ENCODE peak calls at places on chromosomes 4 and X, in five cellular contexts. N is spleen, K is endodermal cell, Y is thyroid gland, A is tibial artery. H is an unnamed sample. For H3K4me1, the result is how much of the 10 kb centered on the place peaks cover.

GRCh38 chr4:187478292-187479205 is 517.0 kb upstream of the ZFP42 start:
- DNase-seq in K (no peak), A (no peak), Y (no peak), N (no peak), H (no peak)

GRCh38 chrX:110001702-110002299 is 1.1 kb upstream of the TMEM164 start:
- DNase-seq in Y (no peak), N (no peak), K (no peak), A (no peak), H (no peak)

GRCh38 chr4:10529256-10529890 is 72.1 kb upstream of the ZNF518B start:
- DNase-seq in Y (no peak), A (no peak), N (no peak), K (no peak), H (no peak)

GRCh38 chr4:180059216-180059881 is 2183.9 kb upstream of the TENM3 start:
- DNase-seq in N (peak), Y (peak), K (peak), A (no peak), H (peak)

GRCh38 chrX:119502727-119503483 is 34.7 kb downstream of the SLC25A5 start:
- DNase-seq in N (no peak), A (peak), Y (peak), K (no peak), H (no peak)

GRCh38 chr4:91089194-91089593 is 962.0 kb downstream of the CCSER1 start:
- DNase-seq in K (no peak), N (no peak), A (no peak), Y (no peak), H (no peak)

GRCh38 chr4:94744830-94745229 is 12.9 kb upstream of the BMPR1B start:
- DNase-seq in N (no peak), K (no peak), A (no peak), Y (no peak), H (no peak)

GRCh38 chr4:69546121-69546520 is 50.4 kb upstream of the UGT2B4 start:
- DNase-seq in K (no peak), N (no peak), A (no peak), Y (no peak), H (no peak)

GRCh38 chrX:12843061-12843667 is 23.7 kb upstream of the TLR7 start:
- DNase-seq in K (no peak), N (no peak), Y (no peak), A (no peak), H (no peak)

GRCh38 chr4:83716874-83717273 is 181.0 kb downstream of the GPAT3 start:
- DNase-seq in A (no peak), N (no peak), Y (no peak), K (no peak), H (no peak)

GRCh38 chr4:15396157-15396800 is 31.6 kb upstream of the C1QTNF7 start:
- DNase-seq in N (no peak), Y (peak), K (peak), A (no peak), H (peak)

GRCh38 chrX:56788229-56788628 is 59.2 kb downstream of the NBDY start:
- DNase-seq in A (no peak), K (no peak), Y (no peak), N (peak), H (no peak)

GRCh38 chr4:25563071-25563564 is 92.5 kb upstream of the SLC34A2 start:
- DNase-seq in N (no peak), Y (no peak), A (no peak), K (peak), H (no peak)

GRCh38 chrX:34716322-34716721 is 59.2 kb upstream of the TMEM47 start:
- DNase-seq in K (no peak), A (no peak), N (no peak), Y (no peak), H (no peak)

GRCh38 chr4:109433281-109434006 is at the start of gene SEC24B:
- DNase-seq in K (peak), N (peak), A (peak), Y (peak), H (peak)

GRCh38 chr4:36385951-36386561 is 104.6 kb downstream of the DTHD1 start:
- DNase-seq in Y (no peak), N (no peak), K (no peak), A (no peak), H (peak)

GRCh38 chr4:24195976-24196736 is 306.3 kb upstream of the PPARGC1A start:
- DNase-seq in K (peak), N (no peak), Y (no peak), A (no peak), H (no peak)

GRCh38 chr4:142040043-142040442 is 403.7 kb downstream of the IL15 start:
- DNase-seq in Y (no peak), N (no peak), A (no peak), K (peak), H (no peak)

GRCh38 chrX:150688911-150689451 is 4.2 kb upstream of the MTMR1 start:
- DNase-seq in A (no peak), K (peak), Y (no peak), N (no peak), H (peak)

GRCh38 chrX:12890467-12890866 is 16.0 kb upstream of the TLR8 start:
- DNase-seq in Y (no peak), A (no peak), K (no peak), N (no peak), H (peak)

GRCh38 chr4:107988763-107989035 is 990 bp upstream of the HADH start:
- DNase-seq in N (no peak), Y (no peak), K (no peak), A (no peak), H (no peak)

GRCh38 chr4:186192068-186192751 is 843 bp downstream of the CYP4V2 start:
- DNase-seq in K (peak), A (peak), Y (peak), N (no peak), H (peak)

GRCh38 chrX:97685753-97686152 is 802.0 kb downstream of the RPA4 start:
- DNase-seq in N (no peak), Y (peak), K (no peak), A (no peak), H (peak)

GRCh38 chr4:168528131-168528949 is 31.5 kb downstream of the PALLD start:
- DNase-seq in A (no peak), K (no peak), N (no peak), Y (no peak), H (no peak)

GRCh38 chr4:46388860-46389259 is 1.1 kb downstream of the GABRA2 start:
- DNase-seq in K (no peak), N (no peak), A (no peak), Y (no peak), H (no peak)

GRCh38 chr4:46390353-46391058 is 578 bp upstream of the GABRA2 start:
- DNase-seq in K (peak), N (no peak), A (no peak), Y (no peak), H (no peak)

GRCh38 chr4:46386570-46386969 is 3.4 kb downstream of the GABRA2 start:
- DNase-seq in A (no peak), K (peak), N (no peak), Y (no peak), H (no peak)

GRCh38 chr4:46387956-46388355 is 2.0 kb downstream of the GABRA2 start:
- DNase-seq in Y (no peak), N (no peak), K (no peak), A (no peak), H (no peak)

DNA sequence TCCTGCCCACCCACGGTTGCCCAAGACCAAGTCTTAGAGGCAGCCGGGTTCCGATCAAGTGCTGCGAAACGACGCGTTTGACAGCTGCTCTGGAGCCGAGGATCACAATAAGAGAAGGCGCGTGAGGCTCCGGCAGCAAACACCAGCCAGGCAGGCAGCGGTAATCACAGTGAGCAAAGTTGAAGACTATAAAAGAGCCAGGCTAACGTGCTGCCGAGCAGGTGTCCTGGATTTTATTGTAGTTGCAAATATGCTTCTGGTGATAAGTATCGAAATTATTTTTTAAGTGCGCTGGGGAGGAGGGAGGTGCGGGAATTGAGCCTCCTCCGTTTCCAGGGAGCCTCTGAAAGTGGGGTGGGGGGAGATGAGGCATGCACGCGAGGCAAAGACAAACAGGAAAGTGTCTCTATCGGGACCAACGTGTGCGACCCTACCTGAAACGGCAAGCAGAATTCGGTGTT is 597 bp downstream of the GABRA2 start:
- DNase-seq in N (no peak), A (no peak), K (peak), Y (peak), H (peak)
- H3K4me1 ChIP-seq in N (under half), A (under half), K (under half), Y (under half), H (under half)

GRCh38 chr4:74189331-74190043 is 31.6 kb downstream of the MTHFD2L start:
- DNase-seq in K (no peak), Y (no peak), A (no peak), N (no peak), H (no peak)
- TF ChIP-seq CTCF in K (peak), Y (peak), A (peak), N (peak), H (peak)

GRCh38 chr4:55123791-55124190 is 1.6 kb downstream of the KDR start:
- DNase-seq in A (no peak), K (no peak), N (no peak), Y (no peak), H (no peak)
- H3K4me1 ChIP-seq in A (under half), K (under half), N (under half), Y (under half), H (under half)

DNA sequence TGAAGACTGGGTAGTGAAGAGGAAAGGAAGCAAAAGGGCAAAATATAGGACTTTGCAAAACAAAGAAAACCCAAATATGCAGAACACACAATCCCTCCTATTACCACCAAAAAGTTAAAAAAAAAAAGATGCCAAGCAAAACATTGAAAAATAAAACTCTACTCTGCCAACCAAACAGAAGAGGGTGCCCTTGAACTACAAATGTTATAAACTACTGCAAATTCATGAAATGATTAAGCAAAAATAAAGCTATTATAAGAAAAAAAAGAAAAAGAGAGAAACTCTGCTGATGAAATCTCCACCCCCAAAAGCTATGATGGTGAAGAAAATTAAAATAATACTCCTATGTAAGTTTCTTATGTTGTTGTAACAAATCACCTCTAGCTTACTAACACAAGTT is 168.5 kb upstream of the STK26 start:
- DNase-seq in A (no peak), Y (no peak), N (no peak), K (no peak), H (no peak)
- TF ChIP-seq CTCF in A (no peak), Y (no peak), N (no peak), K (peak), H (peak)

GRCh38 chr4:146333895-146334262 is 119.5 kb downstream of the REELD1 start:
- DNase-seq in N (no peak), K (no peak), A (no peak), Y (no peak), H (no peak)

GRCh38 chr4:146330392-146330791 is 116.1 kb downstream of the REELD1 start:
- DNase-seq in K (no peak), A (no peak), N (no peak), Y (no peak), H (no peak)

GRCh38 chr4:146334862-146335449 is 120.6 kb downstream of the REELD1 start:
- DNase-seq in Y (no peak), N (no peak), A (no peak), K (no peak), H (no peak)

GRCh38 chr4:146335763-146336412 is 121.5 kb downstream of the REELD1 start:
- DNase-seq in A (no peak), Y (no peak), K (no peak), N (no peak), H (no peak)

DNA sequence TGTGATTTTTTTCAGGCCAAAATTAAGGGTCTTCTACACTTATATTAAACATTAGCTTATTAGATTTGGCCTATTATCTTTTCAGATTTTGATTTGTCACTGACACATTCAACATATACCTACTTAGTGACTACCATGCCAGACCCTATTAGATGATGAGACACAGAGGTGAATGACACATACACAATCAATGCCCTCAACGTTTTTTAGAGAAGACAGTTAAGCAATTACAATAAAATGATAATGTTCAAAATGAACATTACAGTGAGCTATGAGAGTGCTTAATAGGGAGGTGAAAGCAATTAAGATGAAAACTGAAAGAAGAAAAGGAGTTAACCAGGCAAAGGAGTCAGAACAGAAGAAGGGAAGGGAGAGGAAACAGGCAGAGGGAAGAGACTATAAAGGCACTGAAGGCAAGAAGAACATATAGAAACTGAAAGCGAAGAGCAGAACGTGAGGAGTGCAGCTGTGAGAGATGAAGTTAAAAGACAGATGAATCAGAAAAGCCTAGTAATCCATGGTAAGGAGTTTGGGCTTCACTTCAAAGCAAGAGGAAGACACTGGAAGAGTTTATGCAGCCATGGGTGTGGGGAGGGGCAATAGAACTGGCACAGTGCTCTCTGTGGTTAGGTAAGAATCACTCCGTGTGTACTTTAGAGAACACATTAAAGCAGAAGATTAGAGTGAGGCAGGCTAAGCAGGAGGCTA is 119.0 kb downstream of the REELD1 start:
- DNase-seq in Y (no peak), K (no peak), N (no peak), A (no peak), H (peak)
- H3K4me1 ChIP-seq in Y (under half), K (under half), N (under half), A (under half), H (under half)

DNA sequence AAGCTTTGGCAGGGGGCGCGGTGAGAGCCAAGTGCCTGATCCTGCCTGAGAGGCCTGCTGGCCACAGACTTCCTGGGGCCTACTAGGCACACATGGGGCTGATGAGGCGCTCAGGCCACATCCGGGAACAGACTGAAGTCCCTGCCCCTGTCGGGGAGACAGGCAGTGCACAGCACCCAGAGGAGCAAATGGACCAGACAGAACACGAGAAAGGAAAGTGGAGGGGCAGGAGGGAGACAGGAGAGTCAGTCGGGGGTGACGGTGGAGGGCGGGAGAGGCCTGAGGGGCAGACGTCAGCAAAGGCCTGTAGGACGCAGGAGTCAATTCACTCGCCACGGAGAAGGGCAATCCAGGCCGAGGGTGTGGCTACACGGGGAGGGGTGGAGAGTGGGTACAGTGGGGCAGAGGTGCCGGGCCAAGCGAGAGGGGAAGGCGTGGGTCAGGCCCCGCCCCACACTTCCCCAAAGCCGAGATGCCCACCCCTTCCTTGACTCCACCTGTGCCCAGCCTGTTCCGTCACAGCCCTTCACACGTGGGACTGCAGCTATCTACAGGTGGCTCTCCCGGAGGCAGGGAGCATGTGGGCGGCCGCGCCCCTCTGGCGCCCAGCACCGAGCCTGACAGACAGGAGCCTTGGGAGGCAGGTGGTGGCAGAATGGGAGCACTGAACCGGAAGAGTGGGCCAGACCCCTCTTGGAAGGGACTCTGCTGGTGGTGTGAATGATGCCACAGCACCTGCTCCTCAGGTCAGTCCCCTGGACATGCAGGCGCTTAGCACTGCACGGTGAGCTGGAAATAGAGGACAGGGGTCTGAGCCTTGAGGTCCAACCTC is 20.5 kb downstream of the NOP14 start:
- DNase-seq in A (no peak), K (peak), N (peak), Y (peak), H (no peak)
- TF ChIP-seq CTCF in A (no peak), K (no peak), N (no peak), Y (no peak), H (no peak)

GRCh38 chr4:85787133-85787532 is 312.2 kb downstream of the ARHGAP24 start:
- DNase-seq in A (no peak), N (no peak), K (no peak), Y (no peak), H (no peak)
- H3K4me1 ChIP-seq in A (under half), N (under half), K (under half), Y (under half), H (under half)

DNA sequence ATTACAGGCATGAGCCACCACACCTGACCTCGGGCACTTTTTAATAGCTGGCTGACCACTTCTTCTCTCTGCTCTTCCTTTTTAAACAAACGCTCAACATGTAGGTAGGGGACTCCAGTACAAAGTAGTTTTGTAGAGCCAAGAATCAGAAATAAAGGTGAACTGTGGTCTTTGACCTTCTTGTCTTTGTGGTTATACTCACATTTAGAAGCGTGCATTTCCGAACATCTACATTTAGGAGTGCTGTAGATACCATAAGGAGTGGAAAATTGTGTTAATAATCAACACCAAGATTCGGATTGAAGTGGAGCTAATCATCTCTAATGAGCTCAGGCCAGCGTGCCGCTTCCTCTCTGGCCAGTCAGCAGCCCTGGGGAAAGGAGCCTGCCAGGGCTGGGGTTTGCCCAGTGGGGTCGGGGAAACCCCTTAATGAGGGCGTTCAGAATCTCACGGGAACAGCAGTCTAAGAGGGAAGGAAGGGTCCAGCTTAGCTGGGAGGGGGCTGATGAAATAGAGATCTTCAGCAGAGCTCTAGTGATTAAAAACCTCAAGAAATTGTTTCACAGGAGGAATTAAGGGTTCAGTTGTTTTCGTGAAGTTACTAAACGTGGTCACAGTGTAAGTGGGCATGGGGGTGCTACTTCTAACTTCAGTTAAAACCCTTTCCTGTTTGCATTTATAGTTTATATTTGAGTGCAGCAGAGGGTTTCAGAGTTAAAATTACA is 81.2 kb downstream of the GAB1 start:
- DNase-seq in A (no peak), K (no peak), Y (no peak), N (no peak), H (no peak)
- TF ChIP-seq CTCF in A (no peak), K (no peak), Y (no peak), N (no peak), H (no peak)

H was measured in DND-41.